ENCODE peak calls at places on chromosomes 11 and 22, in six cellular contexts. A is GM04504; Z is cerebellar cortex; O is A549; F is stimulated activated CD8-positive, alpha-beta memory T cell treated with anti-CD3 and anti-CD28 coated beads, Interleukin-4, amount 100 ng/mL, for 1 hour; P is NCI-H146. T is an unnamed sample.

GRCh38 chr11:57069942-57070341 is 81.2 kb downstream of the OR5AK2 start:
- DNase-seq in A (no peak), Z (no peak), O (no peak), F (no peak), P (no peak), T (no peak)

GRCh38 chr11:72738199-72739141 is 13.7 kb downstream of the ARAP1 start:
- DNase-seq in A (peak), Z (no peak), O (no peak), F (no peak), P (no peak), T (no peak)

GRCh38 chr11:13963169-13963948 is 836 bp downstream of the SPON1 start:
- DNase-seq in A (no peak), Z (no peak), O (no peak), F (no peak), P (no peak), T (no peak)

GRCh38 chr11:69367211-69367964 is 73.4 kb downstream of the MYEOV start:
- DNase-seq in A (no peak), Z (no peak), O (no peak), F (no peak), P (no peak), T (no peak)

GRCh38 chr22:50671641-50672040 is 982 bp upstream of the SHANK3 start:
- DNase-seq in A (no peak), Z (no peak), O (no peak), F (no peak), P (no peak), T (no peak)

GRCh38 chr11:70029115-70029830 is 48.8 kb upstream of the ANO1 start:
- DNase-seq in A (no peak), Z (no peak), O (no peak), F (no peak), P (no peak), T (no peak)

GRCh38 chr11:96008161-96008560 is 84.3 kb upstream of the MTMR2 start:
- DNase-seq in A (no peak), Z (no peak), O (no peak), F (no peak), P (no peak), T (no peak)

GRCh38 chr11:111098091-111098490 is 147.4 kb upstream of the POU2AF2 start:
- DNase-seq in A (no peak), Z (no peak), O (no peak), F (no peak), P (no peak), T (no peak)

GRCh38 chr22:33921576-33922181 is 1.4 kb upstream of the LARGE1 start:
- DNase-seq in A (no peak), Z (peak), O (peak), F (no peak), P (peak), T (no peak)

T was measured in RWPE2.